ENCODE peak calls at places on chromosomes 13 and 19, in seven cellular contexts. K is Peyer's patch; L is OCI-LY7; U is CD8-positive, alpha-beta T cell; F is fibroblast of pulmonary artery; J is mucosa of descending colon; E is GM13976. H is an unnamed sample.

GRCh38 chr19:55488986-55489710 is 912 bp downstream of the SSC5D start:
- DNase-seq in F (no peak), U (no peak), E (no peak), K (no peak), L (no peak), J (no peak), H (no peak)

GRCh38 chr13:30730526-30730925 is 4.8 kb upstream of the ALOX5AP start:
- DNase-seq in F (no peak), J (no peak), E (no peak), K (no peak), U (no peak), L (no peak), H (no peak)

GRCh38 chr13:20461860-20462532 is 63.7 kb downstream of the CRYL1 start:
- DNase-seq in E (no peak), U (no peak), J (no peak), F (peak), L (no peak), K (no peak), H (no peak)

GRCh38 chr19:31314849-31315620 is 34.2 kb downstream of the TSHZ3 start:
- DNase-seq in J (no peak), E (no peak), U (no peak), F (no peak), K (no peak), L (no peak), H (no peak)

GRCh38 chr13:27599096-27599495 is 21.2 kb downstream of the LNX2 start:
- DNase-seq in F (no peak), J (no peak), L (no peak), E (no peak), U (no peak), K (no peak), H (no peak)

GRCh38 chr19:22604571-22605274 is 29.4 kb upstream of the ZNF492 start:
- DNase-seq in L (no peak), E (no peak), F (no peak), J (no peak), U (no peak), K (no peak), H (no peak)

GRCh38 chr19:16587031-16588023 is 15.1 kb upstream of the SLC35E1 start:
- DNase-seq in L (peak), E (peak), J (peak), K (peak), F (peak), U (peak), H (no peak)

GRCh38 chr13:110944968-110945952 is 30.4 kb upstream of the ANKRD10 start:
- DNase-seq in L (no peak), U (no peak), J (no peak), K (no peak), F (no peak), E (no peak), H (no peak)

GRCh38 chr13:31485651-31486051 is 253.7 kb upstream of the RXFP2 start:
- DNase-seq in K (no peak), E (no peak), U (no peak), L (no peak), F (peak), J (no peak), H (no peak)

GRCh38 chr19:398719-399118 is 10.2 kb downstream of the C2CD4C start:
- DNase-seq in E (no peak), L (no peak), U (no peak), F (no peak), J (no peak), K (no peak), H (no peak)

GRCh38 chr13:66234159-66234558 is 996.0 kb downstream of the PCDH9 start:
- DNase-seq in F (no peak), L (no peak), J (no peak), E (no peak), U (no peak), K (no peak), H (no peak)

GRCh38 chr13:72781461-72782439 is at the start of the genes DIS3 and PIBF1:
- DNase-seq in J (peak), L (peak), E (peak), F (peak), K (peak), U (peak), H (peak)

GRCh38 chr19:19750131-19750841 is 17.4 kb upstream of the ZNF14 start:
- DNase-seq in K (no peak), F (no peak), E (peak), L (no peak), J (no peak), U (no peak), H (no peak)

GRCh38 chr13:49844191-49844590 is 51.7 kb upstream of the KPNA3 start:
- DNase-seq in L (no peak), K (no peak), U (no peak), F (no peak), E (no peak), J (no peak), H (no peak)

GRCh38 chr19:10112037-10112751 is 701 bp downstream of the P2RY11 start:
- DNase-seq in L (no peak), J (peak), U (peak), K (peak), F (no peak), E (no peak), H (peak)

GRCh38 chr13:26485288-26485687 is 72.2 kb upstream of the WASF3 start:
- DNase-seq in U (no peak), F (no peak), K (no peak), L (no peak), J (no peak), E (no peak), H (no peak)

GRCh38 chr13:94546071-94546839 is 49.7 kb downstream of the TGDS start:
- DNase-seq in U (no peak), J (no peak), L (no peak), K (no peak), F (no peak), E (no peak), H (no peak)

GRCh38 chr13:20360041-20360491 is 127.9 kb upstream of the GJB6 start:
- DNase-seq in L (no peak), K (no peak), E (no peak), U (no peak), F (peak), J (no peak), H (no peak)

GRCh38 chr13:99258210-99258860 is at the start of gene GPR18:
- DNase-seq in L (peak), J (no peak), E (peak), U (peak), F (no peak), K (peak), H (no peak)

GRCh38 chr19:6340493-6341201 is 7.2 kb upstream of the ACER1 start:
- DNase-seq in E (peak), L (peak), U (no peak), K (no peak), J (no peak), F (no peak), H (no peak)
- TF ChIP-seq CTCF in E (no peak), L (peak), U (no peak), K (no peak), J (no peak), F (no peak), H (no peak)

DNA sequence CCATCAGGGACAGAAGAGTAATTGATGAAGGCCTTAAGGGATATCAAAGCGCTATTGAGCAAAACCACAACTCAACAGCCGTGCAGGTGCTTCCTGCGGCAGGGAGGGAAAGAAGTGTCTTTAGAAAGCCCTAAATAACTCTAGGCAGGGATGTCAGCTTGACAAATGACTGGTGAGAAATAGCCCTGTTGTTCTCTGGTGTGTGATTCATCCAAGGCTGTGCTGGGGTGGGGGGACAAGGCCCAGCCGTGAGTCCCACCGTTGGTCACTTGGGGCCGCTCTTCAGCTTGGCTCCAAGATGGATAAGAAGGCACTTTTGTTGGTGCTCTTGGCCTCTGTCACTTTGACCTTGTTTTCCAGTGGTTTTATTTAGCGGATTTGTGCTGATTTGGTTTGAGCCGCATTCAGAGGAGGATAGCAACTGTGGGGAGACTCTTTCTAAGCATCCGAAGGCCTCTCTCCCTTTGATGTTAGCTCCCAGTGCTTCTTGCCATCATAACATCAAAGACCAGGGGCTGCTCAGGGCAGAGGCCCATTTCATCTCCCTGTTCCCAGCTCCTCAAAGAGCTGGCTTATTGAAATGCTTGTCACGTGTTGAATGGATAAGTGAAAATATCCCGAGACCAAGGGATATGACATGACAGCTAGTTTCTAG is 130.3 kb upstream of the SERP2 start:
- DNase-seq in J (no peak), F (peak), E (peak), K (no peak), L (peak), U (peak), H (no peak)
- TF ChIP-seq CTCF in J (no peak), F (peak), E (peak), K (no peak), L (peak), U (no peak), H (peak)

GRCh38 chr13:36475468-36475867 is 43.2 kb downstream of the CCNA1 start:
- DNase-seq in E (no peak), L (peak), F (peak), U (no peak), K (no peak), J (no peak), H (no peak)
- TF ChIP-seq CTCF in E (no peak), L (peak), F (peak), U (no peak), K (no peak), J (no peak), H (no peak)

DNA sequence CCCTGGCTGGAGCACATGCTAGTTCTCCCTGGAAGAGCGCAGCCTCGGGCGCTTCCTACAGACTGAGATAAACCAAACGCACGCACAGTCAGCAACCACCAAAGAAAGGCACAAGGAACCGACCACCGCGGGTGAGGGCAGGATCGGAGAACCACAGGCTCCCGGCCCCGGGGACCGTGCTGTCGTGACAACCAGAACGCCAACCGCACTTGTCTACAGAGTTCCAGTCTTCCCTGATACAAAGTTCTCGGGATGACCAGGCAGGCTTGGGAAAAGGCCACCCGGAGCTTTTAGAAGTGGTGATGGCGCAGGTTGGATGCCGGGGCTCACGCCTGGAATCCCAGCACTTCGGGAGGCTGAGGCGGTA is 33.1 kb upstream of the CACTIN start:
- DNase-seq in L (no peak), J (no peak), E (no peak), K (no peak), U (no peak), F (no peak), H (no peak)
- TF ChIP-seq CTCF in L (no peak), J (no peak), E (no peak), K (no peak), U (no peak), F (no peak), H (no peak)

GRCh38 chr13:43271152-43271551 is 247.8 kb downstream of the DNAJC15 start:
- DNase-seq in L (no peak), E (no peak), F (no peak), J (no peak), U (no peak), K (no peak), H (no peak)

GRCh38 chr13:43268632-43269031 is 245.2 kb downstream of the DNAJC15 start:
- DNase-seq in K (no peak), U (no peak), L (no peak), J (no peak), F (peak), E (no peak), H (no peak)

GRCh38 chr13:43267916-43268315 is 244.5 kb downstream of the DNAJC15 start:
- DNase-seq in K (no peak), F (no peak), E (peak), L (no peak), U (no peak), J (no peak), H (no peak)

GRCh38 chr13:43269037-43269476 is 245.7 kb downstream of the DNAJC15 start:
- DNase-seq in U (no peak), L (no peak), E (no peak), K (no peak), F (peak), J (no peak), H (no peak)

GRCh38 chr13:43270043-43270830 is 246.9 kb downstream of the DNAJC15 start:
- DNase-seq in L (no peak), J (no peak), K (no peak), E (no peak), F (no peak), U (no peak), H (no peak)
- TF ChIP-seq CTCF in L (no peak), J (no peak), K (no peak), E (no peak), F (no peak), U (no peak), H (no peak)

DNA sequence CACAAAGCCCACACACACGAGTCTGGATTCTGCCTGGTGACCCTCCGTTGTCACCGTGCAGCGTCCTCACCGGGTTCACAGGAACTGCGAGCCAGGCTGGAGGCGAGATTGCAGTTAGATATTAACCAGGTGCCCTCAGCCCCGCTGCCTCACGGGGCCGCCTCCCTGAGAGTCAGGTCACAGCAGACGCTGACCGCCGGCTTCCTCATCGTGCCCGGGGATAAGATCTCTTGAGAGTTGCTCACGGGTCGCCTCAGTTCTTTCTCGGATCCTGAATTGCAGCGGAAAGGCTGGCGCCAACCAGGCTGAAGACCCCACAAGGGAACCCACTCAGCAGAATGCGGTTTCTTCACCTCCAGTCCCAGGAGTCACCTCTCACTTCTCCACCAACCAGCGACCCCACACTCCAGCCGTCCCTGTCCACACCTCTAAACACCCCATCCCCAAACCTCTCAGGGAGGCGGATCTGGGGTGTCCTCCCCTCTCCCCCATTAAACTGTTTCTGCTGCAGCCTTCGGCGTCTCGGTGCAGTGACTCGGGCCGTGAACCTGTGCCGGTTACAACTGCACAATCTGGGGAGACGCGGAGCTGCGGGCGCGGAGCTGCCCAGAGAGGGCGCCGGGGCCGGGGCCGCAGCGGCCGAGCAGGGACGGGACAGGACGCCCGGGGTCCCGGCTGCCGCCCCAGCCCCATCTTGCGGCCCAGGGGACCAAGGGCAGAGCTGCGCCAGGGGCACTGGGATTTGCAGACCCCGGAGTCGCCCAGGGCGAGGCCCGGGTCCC is 591 bp downstream of the ZNF823 start:
- DNase-seq in U (peak), J (peak), E (peak), K (peak), L (peak), F (peak), H (no peak)
- TF ChIP-seq CTCF in U (no peak), J (no peak), E (peak), K (no peak), L (peak), F (no peak), H (no peak)

GRCh38 chr19:46487178-46487801 is 8.4 kb downstream of the PNMA8B start:
- DNase-seq in F (no peak), U (no peak), K (no peak), E (no peak), J (no peak), L (no peak), H (no peak)

GRCh38 chr19:46487802-46488445 is 7.7 kb downstream of the PNMA8B start:
- DNase-seq in L (peak), U (peak), E (peak), K (peak), F (peak), J (peak), H (peak)

GRCh38 chr19:46490774-46491173 is 4.9 kb downstream of the PNMA8B start:
- DNase-seq in J (no peak), F (no peak), U (no peak), E (no peak), K (no peak), L (no peak), H (no peak)

GRCh38 chr19:46488551-46488950 is 7.1 kb downstream of the PNMA8B start:
- DNase-seq in E (peak), L (no peak), F (no peak), J (no peak), K (no peak), U (no peak), H (no peak)

DNA sequence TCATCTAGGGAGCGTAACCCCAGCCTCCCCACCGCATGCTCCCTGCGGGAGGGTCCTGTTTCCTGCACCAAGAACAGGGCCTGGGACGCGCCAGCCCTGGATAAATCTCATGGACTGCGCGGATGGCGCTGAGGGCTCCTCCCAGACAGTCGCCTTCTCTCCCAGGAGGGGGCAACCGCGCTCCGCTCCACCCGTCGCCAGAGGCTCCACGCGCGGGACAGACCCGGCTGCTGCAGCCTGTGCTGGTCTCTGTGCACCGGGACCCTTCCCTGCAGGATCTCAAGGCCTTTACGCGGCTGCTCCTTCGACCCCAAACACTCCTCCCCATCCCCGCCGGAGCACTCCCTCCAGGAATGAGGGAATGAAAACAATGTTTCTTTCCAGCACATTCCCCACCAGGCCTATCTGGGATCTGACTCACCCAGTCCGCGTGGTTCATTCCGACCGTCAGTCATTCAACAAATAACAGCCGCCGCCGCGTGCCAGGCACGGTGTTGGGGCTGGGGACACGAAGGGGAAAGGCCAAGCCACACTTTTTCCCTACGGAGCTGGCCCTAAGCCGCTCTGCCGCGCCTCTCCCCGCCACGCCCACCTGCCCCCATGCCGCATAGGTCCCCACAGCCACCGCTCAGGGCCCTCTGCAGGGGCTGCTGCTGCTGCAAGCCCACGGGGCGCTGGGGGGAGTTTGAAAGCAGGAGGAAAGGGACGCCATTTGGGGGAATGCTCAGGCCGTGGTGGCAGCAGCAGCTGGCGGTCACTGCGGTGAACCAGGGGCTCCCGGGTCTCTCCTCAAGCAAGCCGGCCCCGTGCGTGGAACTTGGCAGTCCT is 6.0 kb downstream of the PNMA8B start:
- DNase-seq in U (no peak), F (peak), J (no peak), E (peak), L (no peak), K (no peak), H (no peak)
- TF ChIP-seq CTCF in U (no peak), F (peak), J (no peak), E (peak), L (no peak), K (no peak), H (no peak)

H was measured in D721Med.